ENCODE peak calls at places on chromosome 7, in eight cellular contexts. B is lower lobe of right lung; U is A549; S is CD8-positive, alpha-beta T cell; T is foreskin keratinocyte; Y is heart left ventricle; R is upper lobe of left lung; D is PC-3. Q is an unnamed sample. For H3K4me1, the result is how much of the 10 kb centered on the place peaks cover.

GRCh38 chr7:158489462-158490155 is 98.0 kb downstream of the PTPRN2 start:
- ATAC-seq in Y (no peak), U (no peak), B (no peak), T (no peak), R (no peak), D (no peak), S (no peak), Q (no peak)

GRCh38 chr7:141738592-141739013 is 445 bp downstream of the SSBP1 start:
- ATAC-seq in R (no peak), T (peak), D (peak), B (no peak), S (no peak), U (peak), Y (no peak), Q (no peak)

GRCh38 chr7:120792861-120793130 is 65.1 kb downstream of the TSPAN12 start:
- ATAC-seq in T (peak), S (no peak), Y (no peak), R (no peak), U (no peak), D (no peak), B (no peak), Q (no peak)

GRCh38 chr7:36942062-36942461 is 217.8 kb upstream of the AOAH start:
- ATAC-seq in R (no peak), Y (no peak), S (no peak), D (no peak), T (no peak), U (no peak), B (no peak), Q (no peak)

GRCh38 chr7:106062006-106062405 is 50.1 kb downstream of the SYPL1 start:
- ATAC-seq in S (no peak), R (no peak), T (no peak), U (no peak), D (no peak), B (no peak), Y (no peak), Q (no peak)

GRCh38 chr7:33946094-33946699 is 40.9 kb downstream of the BMPER start:
- ATAC-seq in B (no peak), D (peak), S (no peak), Y (no peak), R (no peak), T (peak), U (no peak), Q (no peak)

GRCh38 chr7:75565129-75565528 is 73.0 kb downstream of the SPDYE5 start:
- ATAC-seq in S (no peak), R (no peak), T (peak), D (peak), B (peak), Y (peak), U (no peak), Q (peak)

GRCh38 chr7:138455609-138456008 is 4.5 kb upstream of the TRIM24 start:
- ATAC-seq in B (no peak), Y (no peak), S (no peak), T (no peak), D (no peak), R (no peak), U (no peak), Q (no peak)

GRCh38 chr7:19677201-19677600 is 31.6 kb downstream of the POLR1F start:
- ATAC-seq in R (no peak), S (no peak), B (no peak), T (no peak), Y (no peak), D (no peak), U (no peak), Q (no peak)

GRCh38 chr7:57354679-57355338 is 95.2 kb upstream of the ZNF716 start:
- ATAC-seq in B (no peak), Y (peak), S (no peak), R (no peak), U (no peak), T (no peak), D (no peak), Q (no peak)

GRCh38 chr7:116653204-116653603 is 18.8 kb upstream of the MET start:
- ATAC-seq in R (peak), S (no peak), U (peak), T (peak), D (peak), Y (peak), B (peak), Q (peak)

GRCh38 chr7:107592361-107593024 is 12.4 kb downstream of the BCAP29 start:
- ATAC-seq in Y (no peak), U (no peak), B (no peak), R (no peak), T (peak), D (no peak), S (no peak), Q (no peak)

GRCh38 chr7:3884543-3884942 is 583.5 kb downstream of the SDK1 start:
- ATAC-seq in U (no peak), B (no peak), T (no peak), S (no peak), R (no peak), D (no peak), Y (peak), Q (no peak)

GRCh38 chr7:135616136-135616535 is 46.2 kb upstream of the STMP1 start:
- ATAC-seq in T (no peak), S (no peak), D (no peak), R (no peak), U (no peak), Y (no peak), B (no peak), Q (no peak)

GRCh38 chr7:68276725-68277124 is 1280.1 kb downstream of the TYW1 start:
- ATAC-seq in T (no peak), U (no peak), R (no peak), Y (no peak), D (no peak), B (no peak), S (no peak), Q (no peak)

GRCh38 chr7:5695037-5695708 is 86.3 kb downstream of the RNF216 start:
- ATAC-seq in B (peak), U (no peak), T (no peak), D (no peak), S (peak), Y (peak), R (peak), Q (peak)

GRCh38 chr7:108347616-108348015 is 108.6 kb downstream of the NRCAM start:
- ATAC-seq in T (peak), Y (no peak), D (no peak), R (peak), S (no peak), B (no peak), U (peak), Q (no peak)

GRCh38 chr7:129652914-129653313 is 41.4 kb downstream of the NRF1 start:
- ATAC-seq in U (no peak), B (no peak), T (no peak), D (no peak), S (no peak), R (no peak), Y (no peak), Q (no peak)

GRCh38 chr7:51228386-51228958 is 88.1 kb downstream of the COBL start:
- ATAC-seq in B (peak), R (peak), S (no peak), Y (no peak), U (no peak), T (no peak), D (no peak), Q (no peak)

GRCh38 chr7:108463613-108464012 is 7.4 kb upstream of the NRCAM start:
- ATAC-seq in S (peak), D (no peak), Y (no peak), U (no peak), T (no peak), R (no peak), B (no peak), Q (no peak)

GRCh38 chr7:155256761-155257481 is 40.8 kb upstream of the INSIG1 start:
- ATAC-seq in R (no peak), U (no peak), D (no peak), T (no peak), B (no peak), S (no peak), Y (no peak), Q (no peak)

GRCh38 chr7:11751807-11752389 is 80.1 kb downstream of the THSD7A start:
- ATAC-seq in S (no peak), R (peak), D (no peak), T (no peak), U (peak), Y (no peak), B (peak), Q (no peak)

GRCh38 chr7:35818513-35818912 is 17.7 kb downstream of the SEPTIN7 start:
- ATAC-seq in B (no peak), D (no peak), Y (no peak), U (no peak), R (no peak), T (no peak), S (no peak), Q (no peak)

DNA sequence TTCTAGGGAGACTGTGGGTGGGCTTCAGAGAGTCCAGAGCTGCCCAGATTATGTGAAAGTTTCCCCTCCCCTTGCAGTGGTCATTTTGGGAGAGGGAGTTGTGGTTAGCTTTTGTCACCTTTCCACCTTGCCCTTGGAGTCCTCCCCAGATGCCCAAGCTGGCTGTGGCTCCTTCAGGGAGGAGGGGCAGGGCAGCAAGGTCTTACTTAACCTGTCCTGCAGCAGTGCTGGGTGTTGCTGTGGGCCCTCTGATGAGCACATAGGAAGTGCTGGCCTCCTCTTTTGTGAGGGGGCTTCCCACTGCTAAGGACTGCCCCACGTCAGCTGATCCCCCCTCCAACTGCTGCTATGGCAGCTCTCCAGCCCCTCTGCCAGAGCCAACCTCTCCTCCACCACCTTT is 17.6 kb upstream of the AQP1 start:
- ATAC-seq in B (no peak), R (no peak), D (no peak), S (no peak), Y (no peak), U (no peak), T (no peak), Q (no peak)
- H3K4me1 ChIP-seq in B (half or more), R (half or more), D (under half), S (under half), Y (half or more), U (under half), T (under half), Q (under half)

GRCh38 chr7:143379607-143380263 is 1.4 kb upstream of the ZYX start:
- ATAC-seq in Y (peak), R (no peak), S (no peak), D (no peak), T (peak), B (peak), U (peak), Q (no peak)
- H3K4me1 ChIP-seq in Y (half or more), R (half or more), S (half or more), D (half or more), T (under half), B (half or more), U (under half), Q (half or more)

DNA sequence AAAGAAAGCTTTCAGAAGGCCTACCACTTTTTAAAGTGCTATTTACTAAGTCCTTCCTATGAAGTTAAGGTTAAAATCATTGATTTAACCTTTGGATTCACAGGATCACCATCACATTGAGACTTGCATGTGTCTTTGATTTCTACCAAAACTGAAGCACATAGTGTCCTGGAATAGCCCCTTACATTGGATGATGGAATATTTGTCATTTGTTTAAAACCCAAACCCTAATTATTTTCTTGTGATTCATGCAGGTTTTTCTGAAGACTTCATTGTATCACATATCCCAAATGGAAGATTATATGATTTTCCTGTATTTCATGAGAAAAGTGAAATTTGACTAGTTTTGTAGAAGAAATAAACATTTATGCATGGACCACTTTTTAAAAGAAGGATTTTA is 3.3 kb downstream of the SEMA3A start:
- ATAC-seq in R (no peak), D (no peak), Y (no peak), U (no peak), B (no peak), S (no peak), T (no peak), Q (no peak)
- H3K4me1 ChIP-seq in R (under half), D (half or more), Y (under half), U (half or more), B (under half), S (under half), T (half or more), Q (half or more)

DNA sequence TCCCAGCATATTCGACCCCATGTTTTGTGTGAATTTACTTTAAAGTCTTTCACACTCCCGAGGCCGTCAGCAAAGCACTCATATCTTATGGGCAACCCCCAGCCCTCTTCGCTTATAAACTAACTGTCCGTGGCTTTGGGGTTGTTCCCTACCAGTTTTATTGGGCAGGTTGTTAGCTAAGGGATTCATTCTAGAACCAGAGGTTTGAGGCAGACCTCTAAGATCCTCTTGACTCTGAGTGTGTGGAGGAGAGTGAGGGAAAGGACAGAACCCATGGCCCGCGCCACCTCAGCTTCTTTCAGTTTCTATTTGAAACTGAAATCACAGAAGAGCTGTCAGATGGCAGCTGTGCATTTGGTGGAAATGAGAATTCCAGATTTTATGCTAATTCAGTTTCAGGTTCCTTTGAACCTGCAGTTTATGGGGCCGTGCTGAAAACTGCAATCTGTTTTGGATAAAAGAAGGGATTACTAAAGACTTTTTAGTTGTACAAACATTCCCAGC is 450.0 kb upstream of the GALNT17 start:
- ATAC-seq in T (no peak), Y (peak), R (no peak), S (peak), U (no peak), B (peak), D (no peak), Q (no peak)
- H3K4me1 ChIP-seq in T (under half), Y (under half), R (under half), S (under half), U (under half), B (under half), D (under half), Q (under half)

GRCh38 chr7:44094796-44095592 is 9.2 kb upstream of the AEBP1 start:
- ATAC-seq in Y (no peak), D (no peak), T (no peak), R (no peak), B (no peak), U (no peak), S (no peak), Q (peak)

GRCh38 chr7:44096326-44096881 is 7.7 kb upstream of the AEBP1 start:
- ATAC-seq in B (no peak), T (no peak), S (no peak), D (no peak), R (peak), U (peak), Y (no peak), Q (no peak)

GRCh38 chr7:44093102-44093641 is 10.8 kb upstream of the POLM start:
- ATAC-seq in D (no peak), R (no peak), S (no peak), U (no peak), T (no peak), B (no peak), Y (no peak), Q (no peak)

GRCh38 chr7:44095781-44096180 is 8.4 kb upstream of the AEBP1 start:
- ATAC-seq in U (no peak), D (no peak), T (no peak), R (peak), B (no peak), S (no peak), Y (no peak), Q (no peak)

DNA sequence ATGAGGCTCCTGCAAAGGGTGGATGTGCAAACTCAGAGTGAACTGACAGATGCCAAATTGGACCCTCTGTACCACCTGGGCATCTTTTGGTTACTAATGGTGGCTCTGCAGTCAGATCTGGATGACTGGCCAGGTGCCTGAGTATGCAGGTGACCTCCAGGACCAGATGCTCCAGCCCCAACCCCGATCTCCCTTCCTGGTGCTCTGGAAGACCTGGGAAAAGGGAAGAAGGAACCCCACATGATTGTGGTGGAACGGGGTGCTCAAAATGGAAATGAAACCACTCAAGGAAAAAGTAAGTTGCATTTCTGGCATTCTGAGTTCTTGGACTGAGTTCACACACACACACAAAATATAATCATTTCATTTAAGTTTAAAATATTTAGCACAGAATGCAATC is 9.8 kb upstream of the AEBP1 start:
- ATAC-seq in Y (no peak), S (no peak), U (no peak), B (no peak), R (no peak), D (no peak), T (no peak), Q (no peak)
- H3K4me1 ChIP-seq in Y (under half), S (under half), U (under half), B (under half), R (under half), D (under half), T (under half), Q (under half)

GRCh38 chr7:143415696-143416095 is 7.0 kb upstream of the EPHA1 start:
- ATAC-seq in D (peak), U (peak), B (peak), S (no peak), R (no peak), Y (no peak), T (peak), Q (no peak)

GRCh38 chr7:143408686-143409551 is at the start of gene EPHA1:
- ATAC-seq in D (peak), R (peak), U (peak), S (peak), Y (no peak), T (peak), B (peak), Q (no peak)

GRCh38 chr7:143413123-143413522 is 4.5 kb upstream of the EPHA1 start:
- ATAC-seq in D (no peak), S (no peak), T (no peak), B (no peak), Y (no peak), R (no peak), U (no peak), Q (no peak)

GRCh38 chr7:143410523-143411004 is 1.9 kb upstream of the EPHA1 start:
- ATAC-seq in S (no peak), R (no peak), T (no peak), U (no peak), D (no peak), Y (peak), B (no peak), Q (peak)

GRCh38 chr7:143411976-143412708 is 3.5 kb upstream of the EPHA1 start:
- ATAC-seq in S (no peak), Y (no peak), R (no peak), B (no peak), D (no peak), U (no peak), T (no peak), Q (no peak)
- H3K4me1 ChIP-seq in S (under half), Y (half or more), R (under half), B (under half), D (under half), U (under half), T (under half), Q (under half)

GRCh38 chr7:151095123-151095797 is 9.0 kb downstream of the AGAP3 start:
- ATAC-seq in R (no peak), B (no peak), S (no peak), D (peak), U (peak), Y (no peak), T (peak), Q (no peak)
- H3K4me1 ChIP-seq in R (under half), B (half or more), S (under half), D (under half), U (under half), Y (under half), T (under half), Q (half or more)

GRCh38 chr7:179948-180694 is 12.2 kb upstream of the FAM20C start:
- ATAC-seq in Y (no peak), R (peak), U (no peak), D (no peak), T (no peak), S (no peak), B (no peak), Q (no peak)

GRCh38 chr7:183496-183895 is 8.9 kb upstream of the FAM20C start:
- ATAC-seq in Y (no peak), S (no peak), D (no peak), R (no peak), T (no peak), B (no peak), U (no peak), Q (no peak)

GRCh38 chr7:179209-179681 is 13.1 kb upstream of the FAM20C start:
- ATAC-seq in D (no peak), U (no peak), B (no peak), S (no peak), T (no peak), R (no peak), Y (peak), Q (no peak)

GRCh38 chr7:183907-184767 is 8.2 kb upstream of the FAM20C start:
- ATAC-seq in U (no peak), T (no peak), R (no peak), D (no peak), Y (no peak), B (no peak), S (no peak), Q (no peak)

DNA sequence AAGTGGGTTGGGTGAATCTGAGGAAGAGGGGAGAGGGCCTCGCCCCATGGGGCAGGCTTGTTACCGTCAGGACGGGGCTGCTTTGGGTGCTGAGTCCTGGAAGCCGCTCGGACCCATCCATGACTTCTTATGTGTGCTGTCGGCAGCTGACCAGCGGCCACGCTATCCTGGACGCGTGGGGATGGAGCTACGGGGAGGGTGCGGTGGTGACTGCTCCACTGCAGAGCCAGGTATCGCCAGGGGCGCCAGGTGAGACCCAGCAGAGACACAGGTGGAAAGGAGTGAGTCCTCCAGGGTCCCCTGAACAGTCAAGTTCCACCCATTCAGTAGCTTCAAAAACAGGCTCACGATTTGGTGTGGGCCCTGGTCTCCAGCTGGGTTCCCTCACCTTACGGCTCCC is 10.6 kb upstream of the FAM20C start:
- ATAC-seq in R (no peak), S (no peak), T (no peak), U (no peak), Y (no peak), D (no peak), B (no peak), Q (no peak)
- H3K4me1 ChIP-seq in R (under half), S (under half), T (under half), U (under half), Y (under half), D (under half), B (under half), Q (under half)

GRCh38 chr7:150723467-150723866 is 7.1 kb downstream of the GIMAP1 start:
- ATAC-seq in S (peak), B (no peak), D (no peak), Y (no peak), U (no peak), T (no peak), R (no peak), Q (no peak)
- H3K4me1 ChIP-seq in S (half or more), B (under half), D (under half), Y (half or more), U (under half), T (under half), R (under half), Q (under half)